ENCODE peak calls at places on chromosomes 13 and 19, in ten cellular contexts. L, I, S, E, U, K, W, P, G and H are unnamed samples. For H3K9me3, the result is how much of the 10 kb centered on the place peaks cover.

GRCh38 chr19:1269478-1270167 is 491 bp downstream of the CIRBP start:
- DNase-seq in I (peak), P (no peak), W (peak), U (peak), S (peak), E (peak), G (peak), K (peak), L (peak), H (peak)

GRCh38 chr13:108924154-108924940 is 294.9 kb downstream of the MYO16 start:
- DNase-seq in S (no peak), K (peak), U (peak), I (no peak), P (no peak), E (no peak), W (no peak), L (no peak), G (no peak), H (no peak)

GRCh38 chr13:97259787-97260641 is 37.9 kb downstream of the MBNL2 start:
- DNase-seq in I (no peak), P (no peak), W (peak), G (no peak), U (peak), K (no peak), L (no peak), S (no peak), E (no peak), H (no peak)

GRCh38 chr19:16834747-16835146 is 5.5 kb downstream of the SIN3B start:
- DNase-seq in U (peak), I (no peak), W (no peak), G (no peak), P (no peak), S (no peak), E (no peak), K (no peak), L (no peak), H (no peak)

GRCh38 chr13:79614519-79614918 is 133.6 kb downstream of the NDFIP2 start:
- DNase-seq in L (no peak), G (no peak), W (no peak), E (no peak), P (no peak), U (no peak), S (no peak), I (no peak), K (no peak), H (no peak)

GRCh38 chr13:73228546-73228945 is 169.7 kb downstream of the KLF5 start:
- DNase-seq in W (peak), U (peak), P (no peak), L (no peak), E (no peak), I (no peak), K (peak), G (no peak), S (no peak), H (no peak)

GRCh38 chr13:46844431-46844830 is 47.5 kb upstream of the ESD start:
- DNase-seq in I (no peak), G (no peak), W (no peak), U (peak), S (no peak), L (no peak), P (no peak), K (no peak), E (no peak), H (no peak)

GRCh38 chr19:17807731-17808316 is 12.9 kb downstream of the B3GNT3 start:
- DNase-seq in U (no peak), I (no peak), E (no peak), G (no peak), K (no peak), W (no peak), L (no peak), P (no peak), S (no peak), H (no peak)

GRCh38 chr19:2611483-2612464 is 90.7 kb downstream of the GNG7 start:
- DNase-seq in I (no peak), P (no peak), L (no peak), G (no peak), S (no peak), K (no peak), E (no peak), U (no peak), W (no peak), H (no peak)

GRCh38 chr19:3025516-3025890 is 3.6 kb downstream of the TLE2 start:
- DNase-seq in G (no peak), U (no peak), K (no peak), L (no peak), E (no peak), I (no peak), W (peak), S (no peak), P (no peak), H (no peak)

GRCh38 chr13:109402976-109403375 is 383.4 kb downstream of the IRS2 start:
- DNase-seq in P (no peak), U (no peak), E (no peak), I (no peak), K (no peak), W (no peak), S (no peak), G (no peak), L (no peak), H (no peak)

GRCh38 chr13:94825507-94825906 is 113.2 kb upstream of the SOX21 start:
- DNase-seq in P (no peak), W (no peak), L (peak), I (peak), U (no peak), E (peak), K (peak), S (peak), G (no peak), H (no peak)

GRCh38 chr13:71871844-71872243 is 4.8 kb upstream of the DACH1 start:
- DNase-seq in E (no peak), L (no peak), P (no peak), K (no peak), U (no peak), W (no peak), G (no peak), S (no peak), I (no peak), H (no peak)

GRCh38 chr13:99275093-99275469 is 16.9 kb upstream of the GPR18 start:
- DNase-seq in G (peak), L (no peak), K (no peak), S (no peak), P (no peak), W (peak), I (no peak), E (no peak), U (peak), H (no peak)

GRCh38 chr13:59312776-59313175 is 851.0 kb downstream of the DIAPH3 start:
- DNase-seq in U (no peak), G (no peak), I (no peak), L (no peak), E (no peak), S (peak), K (no peak), W (no peak), P (no peak), H (no peak)

GRCh38 chr19:32464279-32464678 is 58.7 kb downstream of the DPY19L3 start:
- DNase-seq in G (no peak), U (peak), L (no peak), E (no peak), S (no peak), K (peak), W (peak), I (no peak), P (no peak), H (no peak)

GRCh38 chr19:34825212-34825611 is 52.2 kb upstream of the ZNF599 start:
- DNase-seq in L (no peak), I (no peak), S (no peak), E (no peak), G (no peak), U (no peak), K (no peak), P (no peak), W (no peak), H (no peak)

GRCh38 chr13:108595416-108596257 is 33.8 kb upstream of the MYO16 start:
- DNase-seq in I (no peak), S (no peak), P (no peak), K (no peak), G (no peak), E (no peak), L (peak), W (no peak), U (no peak), H (no peak)

GRCh38 chr13:113632706-113633484 is 25.1 kb downstream of the ATP4B start:
- DNase-seq in S (no peak), E (no peak), K (no peak), P (no peak), U (no peak), W (no peak), G (no peak), I (no peak), L (no peak), H (no peak)

GRCh38 chr19:44807162-44807561 is 1.7 kb upstream of the BCAM start:
- DNase-seq in W (peak), S (no peak), G (no peak), P (no peak), L (no peak), K (no peak), I (no peak), U (no peak), E (no peak), H (no peak)

GRCh38 chr13:51541809-51542258 is 42.4 kb upstream of the WDFY2 start:
- DNase-seq in I (peak), L (peak), W (peak), U (no peak), P (no peak), E (no peak), S (peak), G (no peak), K (peak), H (peak)

GRCh38 chr13:46134961-46135522 is 30.2 kb upstream of the CPB2 start:
- DNase-seq in K (no peak), G (no peak), S (peak), W (no peak), U (peak), I (no peak), P (no peak), E (no peak), L (peak), H (no peak)

GRCh38 chr19:44925114-44925891 is 10.9 kb downstream of the APOC1 start:
- DNase-seq in S (peak), G (no peak), U (peak), K (no peak), P (peak), I (peak), E (peak), W (no peak), L (no peak), H (no peak)

GRCh38 chr19:10694706-10695105 is 6.5 kb upstream of the QTRT1 start:
- DNase-seq in G (no peak), L (no peak), P (no peak), S (no peak), E (no peak), U (no peak), W (no peak), I (no peak), K (no peak), H (no peak)

GRCh38 chr13:112976526-112976925 is 7.5 kb downstream of the MCF2L start:
- DNase-seq in K (no peak), I (no peak), G (no peak), U (no peak), L (no peak), P (no peak), W (no peak), S (no peak), E (no peak), H (no peak)

DNA sequence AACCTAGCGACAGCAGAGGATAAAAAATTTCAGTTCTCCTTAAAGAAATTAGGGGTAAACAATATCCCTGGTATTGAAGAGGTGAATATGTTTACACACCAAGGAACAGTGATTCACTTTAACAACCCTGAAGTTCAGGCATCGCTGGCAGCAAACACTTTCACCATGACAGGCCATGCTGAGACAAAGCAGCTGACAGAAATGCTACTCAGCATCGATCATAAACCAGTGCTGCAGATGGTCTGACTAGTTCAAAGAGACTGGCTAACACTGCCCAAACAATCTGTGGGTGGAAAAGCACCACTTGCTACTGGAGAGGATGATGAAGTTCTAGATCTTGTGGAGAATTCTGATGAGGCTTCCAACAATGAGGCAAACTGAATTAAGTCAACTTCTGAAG is 19.9 kb upstream of the ACOD1 start:
- DNase-seq in L (no peak), P (no peak), K (no peak), S (no peak), G (no peak), I (no peak), W (no peak), U (peak), E (no peak), H (no peak)
- H3K9me3 ChIP-seq in L (under half), P (under half), K (under half), S (under half), G (under half), I (under half), W (under half), U (under half), E (under half), H (under half)

GRCh38 chr19:23851966-23852365 is 62.7 kb upstream of the ZNF726 start:
- DNase-seq in K (no peak), E (no peak), G (no peak), P (no peak), S (no peak), W (no peak), L (no peak), U (no peak), I (no peak), H (no peak)

GRCh38 chr19:23855676-23856075 is 59.0 kb upstream of the ZNF726 start:
- DNase-seq in G (no peak), L (no peak), K (no peak), W (no peak), S (no peak), I (no peak), P (no peak), E (no peak), U (no peak), H (peak)
- H3K9me3 ChIP-seq in G (under half), L (under half), K (under half), W (under half), S (under half), I (under half), P (under half), E (under half), U (under half), H (under half)

DNA sequence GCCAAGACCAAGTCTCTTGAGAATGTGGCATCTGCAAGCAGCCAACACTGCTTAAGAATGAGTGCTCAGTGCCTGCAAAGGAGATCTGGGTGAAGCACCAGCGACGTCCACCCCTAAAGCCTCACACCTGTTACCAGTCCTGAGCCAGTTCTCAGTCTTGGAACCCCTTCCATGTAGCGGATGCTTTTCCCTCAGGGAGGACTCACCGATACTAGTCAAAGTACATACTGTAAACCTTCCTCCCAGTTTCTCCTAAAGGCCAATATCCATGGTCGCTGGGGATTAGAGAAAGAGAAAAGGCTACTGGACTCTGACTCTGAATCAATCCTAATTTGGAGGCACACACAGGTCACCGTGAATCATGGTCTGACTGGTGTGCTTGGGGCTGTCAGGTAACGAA is 4.2 kb upstream of the PTPRH start:
- DNase-seq in W (no peak), K (no peak), L (no peak), E (no peak), I (no peak), G (no peak), P (no peak), S (no peak), U (no peak), H (no peak)
- H3K9me3 ChIP-seq in W (under half), K (under half), L (under half), E (under half), I (under half), G (under half), P (under half), S (under half), U (under half), H (under half)

DNA sequence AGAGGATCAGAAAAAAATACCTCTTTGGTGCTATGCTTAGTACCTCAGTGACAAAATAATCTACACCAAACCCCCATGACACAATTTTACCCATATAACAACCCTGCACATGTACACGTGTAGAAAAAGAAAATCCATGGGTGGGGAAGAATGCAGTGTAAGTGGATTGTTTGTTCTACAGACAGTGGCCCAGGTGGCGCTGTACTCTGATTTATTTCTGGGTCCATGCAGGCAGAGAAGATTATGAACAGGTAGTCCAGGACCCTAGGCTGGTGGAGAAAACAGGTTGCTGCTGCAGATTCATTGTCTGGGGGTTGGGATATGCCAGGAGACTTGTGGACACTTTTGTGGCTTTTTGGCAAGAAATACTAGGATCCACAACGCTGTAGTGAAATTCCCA is 9.1 kb downstream of the ZNF100 start:
- DNase-seq in W (no peak), S (no peak), I (no peak), U (no peak), L (no peak), K (no peak), G (no peak), P (no peak), E (no peak), H (no peak)
- H3K9me3 ChIP-seq in W (under half), S (under half), I (under half), U (under half), L (under half), K (under half), G (under half), P (under half), E (under half), H (under half)

GRCh38 chr13:110961959-110962358 is 47.1 kb upstream of the ANKRD10 start:
- DNase-seq in I (no peak), U (no peak), E (no peak), W (no peak), P (no peak), K (no peak), L (no peak), S (no peak), G (no peak), H (no peak)

GRCh38 chr13:110964229-110965037 is 49.6 kb upstream of the ANKRD10 start:
- DNase-seq in W (peak), I (no peak), G (no peak), E (no peak), K (no peak), P (no peak), L (no peak), U (no peak), S (no peak), H (no peak)

GRCh38 chr13:110965755-110966134 is 50.9 kb upstream of the ANKRD10 start:
- DNase-seq in I (no peak), E (no peak), L (no peak), K (no peak), P (no peak), W (no peak), G (no peak), S (no peak), U (no peak), H (no peak)

GRCh38 chr13:110963554-110963970 is 48.7 kb upstream of the ANKRD10 start:
- DNase-seq in K (no peak), L (no peak), U (no peak), I (no peak), W (no peak), S (no peak), G (no peak), E (no peak), P (no peak), H (no peak)

GRCh38 chr13:110965038-110965754 is 50.3 kb upstream of the ANKRD10 start:
- DNase-seq in L (no peak), S (no peak), K (no peak), U (peak), E (no peak), W (peak), P (no peak), I (no peak), G (no peak), H (no peak)
- H3K9me3 ChIP-seq in L (under half), S (under half), K (under half), U (under half), E (under half), W (under half), P (under half), I (under half), G (under half), H (under half)